ENCODE peak calls at places on chromosomes 12 and 14, in four cellular contexts. One of them, this sample, is unnamed.

GRCh38 chr14:105919458-105920150 is 393.2 kb downstream of the TMEM121 start:
- DNase-seq in progenitor cell of endocrine pancreas: no peak
- DNase-seq in PC-9: no peak
- DNase-seq in lower leg skin: no peak
- DNase-seq in this sample: no peak

GRCh38 chr14:85333313-85333712 is 196.6 kb upstream of the FLRT2 start:
- DNase-seq in progenitor cell of endocrine pancreas: no peak
- DNase-seq in PC-9: peak; percentile 0
- DNase-seq in lower leg skin: no peak
- DNase-seq in this sample: no peak

GRCh38 chr12:68667896-68668295 is 18.9 kb upstream of the NUP107 start:
- DNase-seq in progenitor cell of endocrine pancreas: no peak
- DNase-seq in PC-9: no peak
- DNase-seq in lower leg skin: no peak
- DNase-seq in this sample: peak; percentile 35

GRCh38 chr12:40616383-40616900 is 75.8 kb upstream of the CNTN1 start:
- DNase-seq in progenitor cell of endocrine pancreas: no peak
- DNase-seq in PC-9: no peak
- DNase-seq in lower leg skin: no peak
- DNase-seq in this sample: no peak

GRCh38 chr14:99966912-99967311 is 98.3 kb upstream of the EVL start:
- DNase-seq in progenitor cell of endocrine pancreas: no peak
- DNase-seq in PC-9: no peak
- DNase-seq in lower leg skin: no peak
- DNase-seq in this sample: no peak

GRCh38 chr12:6603095-6603567 is 4.0 kb downstream of the CHD4 start:
- DNase-seq in progenitor cell of endocrine pancreas: no peak
- DNase-seq in PC-9: no peak
- DNase-seq in lower leg skin: peak; percentile 55
- DNase-seq in this sample: no peak

GRCh38 chr14:103006106-103006505 is 51.2 kb downstream of the CDC42BPB start:
- DNase-seq in progenitor cell of endocrine pancreas: no peak
- DNase-seq in PC-9: no peak
- DNase-seq in lower leg skin: no peak
- DNase-seq in this sample: no peak

GRCh38 chr14:20855652-20856291 is 35.4 kb upstream of the RNASE3 start:
- DNase-seq in progenitor cell of endocrine pancreas: peak; percentile 24
- DNase-seq in PC-9: peak; percentile 33
- DNase-seq in lower leg skin: peak; percentile 45
- DNase-seq in this sample: peak; percentile 65

GRCh38 chr14:33475623-33476022 is 475.3 kb downstream of the EGLN3 start:
- DNase-seq in progenitor cell of endocrine pancreas: peak; percentile 44
- DNase-seq in PC-9: peak; percentile 46
- DNase-seq in lower leg skin: no peak
- DNase-seq in this sample: peak; percentile 83

GRCh38 chr14:51554339-51554920 is 97.3 kb upstream of the FRMD6 start:
- DNase-seq in progenitor cell of endocrine pancreas: no peak
- DNase-seq in PC-9: no peak
- DNase-seq in lower leg skin: no peak
- DNase-seq in this sample: no peak

GRCh38 chr12:47557401-47557800 is 148.4 kb downstream of the RPAP3 start:
- DNase-seq in progenitor cell of endocrine pancreas: no peak
- DNase-seq in PC-9: no peak
- DNase-seq in lower leg skin: no peak
- DNase-seq in this sample: no peak

GRCh38 chr12:80151131-80151530 is 51.8 kb downstream of the OTOGL start:
- DNase-seq in progenitor cell of endocrine pancreas: no peak
- DNase-seq in PC-9: no peak
- DNase-seq in lower leg skin: no peak
- DNase-seq in this sample: no peak

GRCh38 chr14:47009615-47010014 is 358.0 kb upstream of the RPL10L start:
- DNase-seq in progenitor cell of endocrine pancreas: no peak
- DNase-seq in PC-9: no peak
- DNase-seq in lower leg skin: no peak
- DNase-seq in this sample: no peak

GRCh38 chr12:29921307-29921706 is 137.6 kb upstream of the TMTC1 start:
- DNase-seq in progenitor cell of endocrine pancreas: no peak
- DNase-seq in PC-9: no peak
- DNase-seq in lower leg skin: no peak
- DNase-seq in this sample: no peak

GRCh38 chr12:85260904-85261303 is 19.1 kb upstream of the ALX1 start:
- DNase-seq in progenitor cell of endocrine pancreas: no peak
- DNase-seq in PC-9: no peak
- DNase-seq in lower leg skin: no peak
- DNase-seq in this sample: no peak

GRCh38 chr12:109596418-109597244 is 23.0 kb downstream of the MVK start:
- DNase-seq in progenitor cell of endocrine pancreas: no peak
- DNase-seq in PC-9: no peak
- DNase-seq in lower leg skin: no peak
- DNase-seq in this sample: no peak

GRCh38 chr14:37546621-37547447 is 48.2 kb downstream of the FOXA1 start:
- DNase-seq in progenitor cell of endocrine pancreas: no peak
- DNase-seq in PC-9: no peak
- DNase-seq in lower leg skin: no peak
- DNase-seq in this sample: no peak

GRCh38 chr14:69260979-69261605 is 1.1 kb downstream of the GALNT16 start:
- DNase-seq in progenitor cell of endocrine pancreas: peak; percentile 59
- DNase-seq in PC-9: peak; percentile 48
- DNase-seq in lower leg skin: no peak
- DNase-seq in this sample: peak; percentile 59

GRCh38 chr12:32870716-32871115 is 25.9 kb downstream of the PKP2 start:
- DNase-seq in progenitor cell of endocrine pancreas: no peak
- DNase-seq in PC-9: no peak
- DNase-seq in lower leg skin: no peak
- DNase-seq in this sample: no peak

GRCh38 chr12:121872546-121873223 is 14.0 kb upstream of the HPD start:
- DNase-seq in progenitor cell of endocrine pancreas: no peak
- DNase-seq in PC-9: no peak
- DNase-seq in lower leg skin: no peak
- DNase-seq in this sample: no peak

GRCh38 chr12:58504539-58504938 is 415.8 kb downstream of the LRIG3 start:
- DNase-seq in progenitor cell of endocrine pancreas: no peak
- DNase-seq in PC-9: no peak
- DNase-seq in lower leg skin: no peak
- DNase-seq in this sample: no peak

GRCh38 chr12:414841-415240 is 13.4 kb downstream of the CCDC77 start:
- DNase-seq in progenitor cell of endocrine pancreas: no peak
- DNase-seq in PC-9: no peak
- DNase-seq in lower leg skin: no peak
- DNase-seq in this sample: no peak

GRCh38 chr12:108228746-108229145 is 99.7 kb downstream of the WSCD2 start:
- DNase-seq in progenitor cell of endocrine pancreas: no peak
- DNase-seq in PC-9: no peak
- DNase-seq in lower leg skin: no peak
- DNase-seq in this sample: no peak

GRCh38 chr14:94665121-94665520 is 52.9 kb downstream of the SERPINA3 start:
- DNase-seq in progenitor cell of endocrine pancreas: no peak
- DNase-seq in PC-9: no peak
- DNase-seq in lower leg skin: no peak
- DNase-seq in this sample: no peak

GRCh38 chr14:93889739-93890138 is 37.4 kb upstream of the FAM181A start:
- DNase-seq in progenitor cell of endocrine pancreas: no peak
- DNase-seq in PC-9: no peak
- DNase-seq in lower leg skin: no peak
- DNase-seq in this sample: no peak

GRCh38 chr14:82911930-82912329 is 1378.3 kb upstream of the SEL1L start:
- DNase-seq in progenitor cell of endocrine pancreas: no peak
- DNase-seq in PC-9: no peak
- DNase-seq in lower leg skin: no peak
- DNase-seq in this sample: no peak

GRCh38 chr14:69005432-69006148 is 26.5 kb upstream of the ACTN1 start:
- DNase-seq in progenitor cell of endocrine pancreas: no peak
- DNase-seq in PC-9: peak; percentile 71
- DNase-seq in lower leg skin: peak; percentile 56
- DNase-seq in this sample: no peak

GRCh38 chr12:23947395-23947794 is 2.1 kb downstream of the SOX5 start:
- DNase-seq in progenitor cell of endocrine pancreas: no peak
- DNase-seq in PC-9: no peak
- DNase-seq in lower leg skin: no peak
- DNase-seq in this sample: no peak

GRCh38 chr14:23548351-23549318 is 2.9 kb downstream of the ZFHX2 start:
- DNase-seq in progenitor cell of endocrine pancreas: no peak
- DNase-seq in PC-9: no peak
- DNase-seq in lower leg skin: no peak
- DNase-seq in this sample: no peak

GRCh38 chr12:6341439-6342139 is at the start of gene TNFRSF1A:
- DNase-seq in progenitor cell of endocrine pancreas: peak; percentile 34
- DNase-seq in PC-9: peak; percentile 69
- DNase-seq in lower leg skin: peak; percentile 79
- DNase-seq in this sample: peak; percentile 48

GRCh38 chr12:132433641-132434395 is 56.1 kb upstream of the FBRSL1 start:
- DNase-seq in progenitor cell of endocrine pancreas: no peak
- DNase-seq in PC-9: peak; percentile 64
- DNase-seq in lower leg skin: no peak
- DNase-seq in this sample: no peak

GRCh38 chr14:93943052-93943451 is 15.9 kb downstream of the FAM181A start:
- DNase-seq in progenitor cell of endocrine pancreas: no peak
- DNase-seq in PC-9: no peak
- DNase-seq in lower leg skin: no peak
- DNase-seq in this sample: no peak

GRCh38 chr12:40219760-40220159 is 5.0 kb upstream of the LRRK2 start:
- DNase-seq in progenitor cell of endocrine pancreas: no peak
- DNase-seq in PC-9: no peak
- DNase-seq in lower leg skin: no peak
- DNase-seq in this sample: no peak

GRCh38 chr12:66688836-66689439 is 10.1 kb upstream of the GRIP1 start:
- DNase-seq in progenitor cell of endocrine pancreas: peak; percentile 62
- DNase-seq in PC-9: peak; percentile 56
- DNase-seq in lower leg skin: no peak
- DNase-seq in this sample: peak; percentile 68

GRCh38 chr14:56975521-56975920 is 165.2 kb upstream of the OTX2 start:
- DNase-seq in progenitor cell of endocrine pancreas: no peak
- DNase-seq in PC-9: no peak
- DNase-seq in lower leg skin: no peak
- DNase-seq in this sample: no peak

GRCh38 chr14:67971627-67972625 is 152.3 kb downstream of the RAD51B start:
- DNase-seq in progenitor cell of endocrine pancreas: no peak
- DNase-seq in PC-9: no peak
- DNase-seq in lower leg skin: no peak
- DNase-seq in this sample: no peak

GRCh38 chr14:34646570-34647255 is 16.8 kb upstream of the SNX6 start:
- DNase-seq in progenitor cell of endocrine pancreas: no peak
- DNase-seq in PC-9: no peak
- DNase-seq in lower leg skin: no peak
- DNase-seq in this sample: no peak

GRCh38 chr12:121287267-121287954 is 9.1 kb downstream of the CAMKK2 start:
- DNase-seq in progenitor cell of endocrine pancreas: no peak
- DNase-seq in PC-9: no peak
- DNase-seq in lower leg skin: no peak
- DNase-seq in this sample: no peak

GRCh38 chr12:10722502-10722904 is 620 bp downstream of the YBX3 start:
- DNase-seq in progenitor cell of endocrine pancreas: peak; percentile 52
- DNase-seq in PC-9: peak; percentile 65
- DNase-seq in lower leg skin: no peak
- DNase-seq in this sample: peak; percentile 38
- TF ChIP-seq CTCF in progenitor cell of endocrine pancreas: peak; percentile 45
- TF ChIP-seq CTCF in PC-9: no peak
- TF ChIP-seq CTCF in lower leg skin: no peak
- TF ChIP-seq CTCF in this sample: no peak

GRCh38 chr12:76091245-76091757 is 6.8 kb upstream of the NAP1L1 start:
- DNase-seq in progenitor cell of endocrine pancreas: no peak
- DNase-seq in PC-9: no peak
- DNase-seq in lower leg skin: no peak
- DNase-seq in this sample: no peak
- TF ChIP-seq CTCF in progenitor cell of endocrine pancreas: no peak
- TF ChIP-seq CTCF in PC-9: no peak
- TF ChIP-seq CTCF in lower leg skin: no peak
- TF ChIP-seq CTCF in this sample: no peak

GRCh38 chr14:104331871-104332605 is 193.7 kb downstream of the KIF26A start:
- DNase-seq in progenitor cell of endocrine pancreas: no peak
- DNase-seq in PC-9: no peak
- DNase-seq in lower leg skin: no peak
- DNase-seq in this sample: no peak
- TF ChIP-seq CTCF in progenitor cell of endocrine pancreas: no peak
- TF ChIP-seq CTCF in PC-9: peak; percentile 25
- TF ChIP-seq CTCF in lower leg skin: no peak
- TF ChIP-seq CTCF in this sample: no peak

GRCh38 chr12:42584539-42585174 is 4.9 kb downstream of the PRICKLE1 start:
- DNase-seq in progenitor cell of endocrine pancreas: no peak
- DNase-seq in PC-9: no peak
- DNase-seq in lower leg skin: no peak
- DNase-seq in this sample: no peak

GRCh38 chr12:42585846-42586226 is 3.7 kb downstream of the PRICKLE1 start:
- DNase-seq in progenitor cell of endocrine pancreas: no peak
- DNase-seq in PC-9: no peak
- DNase-seq in lower leg skin: no peak
- DNase-seq in this sample: no peak

GRCh38 chr12:42587564-42588307 is 1.8 kb downstream of the PRICKLE1 start:
- DNase-seq in progenitor cell of endocrine pancreas: no peak
- DNase-seq in PC-9: no peak
- DNase-seq in lower leg skin: no peak
- DNase-seq in this sample: no peak

GRCh38 chr12:42585175-42585845 is 4.2 kb downstream of the PRICKLE1 start:
- DNase-seq in progenitor cell of endocrine pancreas: no peak
- DNase-seq in PC-9: no peak
- DNase-seq in lower leg skin: no peak
- DNase-seq in this sample: no peak

GRCh38 chr12:42586268-42586667 is 3.3 kb downstream of the PRICKLE1 start:
- DNase-seq in progenitor cell of endocrine pancreas: no peak
- DNase-seq in PC-9: no peak
- DNase-seq in lower leg skin: no peak
- DNase-seq in this sample: no peak
- TF ChIP-seq CTCF in progenitor cell of endocrine pancreas: no peak
- TF ChIP-seq CTCF in PC-9: no peak
- TF ChIP-seq CTCF in lower leg skin: no peak
- TF ChIP-seq CTCF in this sample: no peak

GRCh38 chr12:96828169-96828789 is 78.8 kb upstream of the NEDD1 start:
- DNase-seq in progenitor cell of endocrine pancreas: no peak
- DNase-seq in PC-9: no peak
- DNase-seq in lower leg skin: no peak
- DNase-seq in this sample: no peak
- TF ChIP-seq CTCF in progenitor cell of endocrine pancreas: no peak
- TF ChIP-seq CTCF in PC-9: no peak
- TF ChIP-seq CTCF in lower leg skin: no peak
- TF ChIP-seq CTCF in this sample: no peak

GRCh38 chr12:100927825-100928224 is 133.2 kb downstream of the ANO4 start:
- DNase-seq in progenitor cell of endocrine pancreas: no peak
- DNase-seq in PC-9: no peak
- DNase-seq in lower leg skin: no peak
- DNase-seq in this sample: no peak

DNA sequence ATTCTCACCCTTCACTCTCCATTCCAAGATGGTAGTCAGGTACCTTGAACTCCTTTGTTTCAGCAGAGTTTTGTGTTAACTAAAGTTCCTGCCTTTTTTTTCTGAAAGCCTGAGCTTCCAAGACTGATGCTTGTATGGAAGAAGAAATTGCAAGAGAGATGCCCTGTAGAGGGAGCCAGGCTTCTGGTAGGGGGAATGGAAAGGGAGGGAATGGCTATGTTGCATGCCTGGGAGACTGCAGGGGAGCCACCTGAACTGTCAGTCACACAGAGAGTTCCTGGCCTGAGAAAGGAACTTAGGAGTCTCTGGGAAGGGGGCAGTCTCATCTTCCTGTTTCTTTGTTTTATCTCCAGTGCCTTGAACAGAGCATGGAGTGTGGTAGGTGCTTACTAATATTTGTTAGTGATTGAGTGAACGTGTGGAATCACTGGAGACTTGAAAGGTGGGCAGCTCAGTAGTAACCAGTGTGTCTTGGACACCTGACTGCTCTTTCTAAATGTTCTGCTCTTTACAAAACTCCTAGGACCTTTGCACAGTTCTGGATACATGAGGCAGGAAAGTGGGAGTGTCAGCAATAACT is 132.2 kb downstream of the ANO4 start:
- DNase-seq in progenitor cell of endocrine pancreas: peak; percentile 14
- DNase-seq in PC-9: peak; percentile 1
- DNase-seq in lower leg skin: no peak
- DNase-seq in this sample: peak; percentile 33
- TF ChIP-seq CTCF in progenitor cell of endocrine pancreas: peak; percentile 57
- TF ChIP-seq CTCF in PC-9: no peak
- TF ChIP-seq CTCF in lower leg skin: no peak
- TF ChIP-seq CTCF in this sample: no peak

This sample was measured in endothelial cell.